ENCODE peak calls at places on chromosomes 2 and 18, in ten cellular contexts. V is T-helper 9 cell, J is HT-29, R is HS-27A, Y is cardiac muscle cell, B is progenitor cell of endocrine pancreas, S is hypothalamus, G is NCI-H1694 treated with DMSO at 0.1 percent for 48 hours, C is AG20443, E is glomerular endothelial cell. L is an unnamed sample.

GRCh38 chr2:96145028-96145939 is at the start of gene DUSP2:
- DNase-seq in V (peak), J (peak), R (peak), Y (peak), B (no peak), S (peak), G (no peak), C (peak), E (no peak), L (no peak)

GRCh38 chr2:143802871-143803650 is 673.8 kb downstream of the ARHGAP15 start:
- DNase-seq in V (no peak), J (no peak), R (no peak), Y (no peak), B (no peak), S (no peak), G (no peak), C (no peak), E (no peak), L (no peak)

GRCh38 chr2:169105433-169105832 is 36.1 kb downstream of the DHRS9 start:
- DNase-seq in V (no peak), J (no peak), R (no peak), Y (no peak), B (no peak), S (no peak), G (no peak), C (no peak), E (no peak), L (no peak)

GRCh38 chr2:1778566-1778965 is 34.3 kb upstream of the PXDN start:
- DNase-seq in V (no peak), J (no peak), R (no peak), Y (no peak), B (no peak), S (no peak), G (no peak), C (no peak), E (no peak), L (no peak)

GRCh38 chr2:18435425-18436037 is 124.9 kb downstream of the RDH14 start:
- DNase-seq in V (no peak), J (peak), R (peak), Y (peak), B (peak), S (no peak), G (peak), C (peak), E (peak), L (peak)

GRCh38 chr2:29532451-29532850 is 388.9 kb downstream of the ALK start:
- DNase-seq in V (no peak), J (no peak), R (no peak), Y (no peak), B (no peak), S (no peak), G (no peak), C (no peak), E (no peak), L (no peak)

GRCh38 chr18:35513181-35513932 is 15.6 kb upstream of the INO80C start:
- DNase-seq in V (no peak), J (peak), R (peak), Y (peak), B (no peak), S (no peak), G (no peak), C (peak), E (no peak), L (no peak)

GRCh38 chr2:84970266-84970955 is 550 bp upstream of the KCMF1 start:
- DNase-seq in V (peak), J (peak), R (no peak), Y (peak), B (peak), S (peak), G (no peak), C (no peak), E (no peak), L (no peak)

GRCh38 chr2:238125127-238125885 is 13.2 kb upstream of the KLHL30 start:
- DNase-seq in V (no peak), J (no peak), R (no peak), Y (no peak), B (no peak), S (no peak), G (no peak), C (no peak), E (no peak), L (no peak)

GRCh38 chr2:239319261-239319661 is 81.6 kb downstream of the HDAC4 start:
- DNase-seq in V (no peak), J (peak), R (no peak), Y (peak), B (peak), S (no peak), G (no peak), C (peak), E (no peak), L (no peak)

GRCh38 chr2:207768168-207768890 is 1.4 kb downstream of the FZD5 start:
- DNase-seq in V (peak), J (peak), R (no peak), Y (peak), B (peak), S (peak), G (no peak), C (peak), E (no peak), L (no peak)

GRCh38 chr2:15938803-15939555 is 1.4 kb upstream of the MYCN start:
- DNase-seq in V (no peak), J (no peak), R (no peak), Y (no peak), B (no peak), S (no peak), G (no peak), C (no peak), E (no peak), L (no peak)

GRCh38 chr2:157460384-157460837 is 16.5 kb upstream of the CYTIP start:
- DNase-seq in V (no peak), J (peak), R (no peak), Y (no peak), B (no peak), S (no peak), G (no peak), C (no peak), E (no peak), L (peak)